ENCODE peak calls at places on chromosomes 11 and 22, in four cellular contexts. T, H, N and C are unnamed samples.

GRCh38 chr22:17120281-17120680 is 879 bp downstream of the TMEM121B start:
- DNase-seq in T (peak; percentile 28), N (peak; percentile 59), H (peak; percentile 44), C (no peak)

GRCh38 chr22:48893288-48894063 is 934.2 kb downstream of the BRD1 start:
- DNase-seq in T (no peak), N (no peak), H (no peak), C (no peak)

GRCh38 chr11:16603245-16603644 is 135.2 kb upstream of the C11orf58 start:
- DNase-seq in T (no peak), H (no peak), N (no peak), C (no peak)

GRCh38 chr11:57527056-57527631 is 3.4 kb downstream of the TIMM10 start:
- DNase-seq in N (peak; percentile 79), H (no peak), T (peak; percentile 32), C (peak; percentile 41)

GRCh38 chr11:11211186-11211585 is 141.9 kb downstream of the CSNK2A3 start:
- DNase-seq in T (peak; percentile 71), H (no peak), N (no peak), C (no peak)

GRCh38 chr11:65653229-65654225 is 9.2 kb downstream of the RELA start:
- DNase-seq in N (no peak), H (peak; percentile 5), T (no peak), C (peak; percentile 4)

GRCh38 chr11:13287026-13287425 is 9.4 kb downstream of the BMAL1 start:
- DNase-seq in T (no peak), H (no peak), N (no peak), C (no peak)

GRCh38 chr11:132987936-132988335 is 544.4 kb downstream of the OPCML start:
- DNase-seq in N (no peak), T (no peak), H (no peak), C (peak; percentile 24)

GRCh38 chr22:49856343-49856742 is 2.7 kb downstream of the ZBED4 start:
- DNase-seq in T (no peak), H (no peak), N (no peak), C (no peak)

GRCh38 chr11:72584293-72584921 is 89.8 kb downstream of the PDE2A start:
- DNase-seq in T (no peak), N (no peak), H (no peak), C (no peak)

GRCh38 chr11:26144309-26144690 is 187.6 kb upstream of the ANO3 start:
- DNase-seq in H (no peak), N (no peak), T (no peak), C (no peak)

GRCh38 chr11:134497586-134497985 is 85.5 kb upstream of the B3GAT1 start:
- DNase-seq in T (no peak), H (no peak), N (no peak), C (no peak)

GRCh38 chr11:117606807-117607206 is 190.2 kb downstream of the DSCAML1 start:
- DNase-seq in N (no peak), H (no peak), T (no peak), C (no peak)

GRCh38 chr11:93952082-93952780 is 68.9 kb upstream of the HEPHL1 start:
- DNase-seq in H (no peak), T (no peak), N (no peak), C (no peak)

GRCh38 chr11:28697920-28698827 is 590.0 kb downstream of the METTL15 start:
- DNase-seq in T (peak; percentile 20), N (peak; percentile 70), H (no peak), C (no peak)

GRCh38 chr22:17769716-17770082 is 4.6 kb downstream of the BID start:
- DNase-seq in T (no peak), H (no peak), N (no peak), C (no peak)

GRCh38 chr22:20064140-20064480 is 15.9 kb upstream of the DGCR8 start:
- DNase-seq in T (no peak), N (no peak), H (no peak), C (no peak)

GRCh38 chr22:20062766-20063083 is 17.3 kb upstream of the DGCR8 start:
- DNase-seq in N (no peak), H (no peak), T (peak; percentile 88), C (peak; percentile 80)

GRCh38 chr22:20062043-20062765 is 17.8 kb upstream of the DGCR8 start:
- DNase-seq in N (no peak), T (no peak), H (no peak), C (no peak)

GRCh38 chr22:20064545-20065262 is 15.3 kb upstream of the DGCR8 start:
- DNase-seq in H (no peak), N (no peak), T (no peak), C (no peak)

GRCh38 chr22:20063271-20064139 is 16.5 kb upstream of the DGCR8 start:
- DNase-seq in T (no peak), H (no peak), N (no peak), C (no peak)
- TF ChIP-seq CTCF in T (no peak), H (no peak), N (no peak), C (peak; percentile 31)

GRCh38 chr11:76158394-76159302 is 47.7 kb downstream of the WNT11 start:
- DNase-seq in T (no peak), H (no peak), N (no peak), C (no peak)
- TF ChIP-seq CTCF in T (no peak), H (no peak), N (no peak), C (no peak)

GRCh38 chr22:39408807-39409206 is 9.2 kb downstream of the TAB1 start:
- DNase-seq in T (no peak), H (no peak), N (no peak), C (no peak)

GRCh38 chr22:39401301-39401631 is 1.7 kb downstream of the TAB1 start:
- DNase-seq in H (no peak), T (no peak), N (no peak), C (no peak)

GRCh38 chr22:39408173-39408572 is 8.6 kb downstream of the TAB1 start:
- DNase-seq in H (no peak), N (no peak), T (peak; percentile 67), C (no peak)

GRCh38 chr22:39409630-39410029 is 10.1 kb downstream of the TAB1 start:
- DNase-seq in T (no peak), N (no peak), H (no peak), C (no peak)

DNA sequence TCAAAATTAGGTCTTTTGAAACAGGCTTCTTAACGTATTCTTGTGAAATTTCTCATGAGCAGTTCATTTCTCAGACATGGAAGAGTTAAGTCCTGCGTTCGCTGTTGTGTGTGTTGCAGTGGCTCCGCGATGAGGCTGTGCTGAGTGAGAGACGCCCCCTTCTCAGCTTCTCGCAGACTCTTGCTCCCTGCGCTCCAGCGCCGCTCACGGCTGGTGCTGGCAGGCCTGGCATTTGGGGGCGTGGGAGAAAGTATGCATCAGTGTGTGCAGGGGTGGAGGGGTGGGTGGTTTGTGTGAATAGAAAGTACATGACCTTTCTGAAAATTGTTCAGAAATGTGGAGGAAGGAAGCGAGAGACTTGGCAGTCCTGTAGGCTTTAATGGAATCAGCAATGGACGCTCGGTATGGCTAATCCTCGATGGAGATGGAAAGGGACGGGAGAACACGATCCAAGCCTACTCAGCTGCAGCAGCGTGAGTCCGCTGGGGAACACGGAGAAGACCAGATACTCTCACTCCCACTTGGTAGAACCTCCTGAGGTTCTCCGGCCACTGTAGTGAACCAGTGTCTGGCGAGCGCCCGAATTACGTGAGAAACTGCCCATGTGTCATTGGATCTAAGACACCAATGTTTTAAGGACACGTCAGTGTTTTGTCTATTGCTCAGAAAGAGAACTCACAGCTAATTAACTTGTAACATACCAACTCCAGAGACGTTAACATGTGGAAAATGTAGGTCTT is 5.9 kb downstream of the TAB1 start:
- DNase-seq in N (no peak), T (no peak), H (no peak), C (peak; percentile 57)
- TF ChIP-seq CTCF in N (no peak), T (no peak), H (no peak), C (no peak)

GRCh38 chr22:39528080-39528661 is 4.4 kb downstream of the RPS19BP1 start:
- DNase-seq in T (no peak), H (no peak), N (peak; percentile 8), C (peak; percentile 46)

GRCh38 chr22:39530136-39530535 is 2.4 kb downstream of the RPS19BP1 start:
- DNase-seq in N (no peak), T (no peak), H (no peak), C (no peak)

GRCh38 chr22:39527481-39527961 is 5.0 kb downstream of the RPS19BP1 start:
- DNase-seq in N (no peak), H (no peak), T (peak; percentile 33), C (no peak)

GRCh38 chr22:39529487-39529851 is 3.1 kb downstream of the RPS19BP1 start:
- DNase-seq in N (no peak), T (no peak), H (no peak), C (no peak)

GRCh38 chr22:39528681-39529486 is 3.7 kb downstream of the RPS19BP1 start:
- DNase-seq in N (peak; percentile 89), T (peak; percentile 85), H (peak; percentile 95), C (peak; percentile 87)
- TF ChIP-seq CTCF in N (peak; percentile 95), T (peak; percentile 100), H (peak; percentile 99), C (peak; percentile 96)

GRCh38 chr11:9711454-9712307 is 47.8 kb downstream of the SWAP70 start:
- DNase-seq in T (no peak), H (no peak), N (no peak), C (no peak)
- TF ChIP-seq CTCF in T (no peak), H (no peak), N (no peak), C (no peak)

DNA sequence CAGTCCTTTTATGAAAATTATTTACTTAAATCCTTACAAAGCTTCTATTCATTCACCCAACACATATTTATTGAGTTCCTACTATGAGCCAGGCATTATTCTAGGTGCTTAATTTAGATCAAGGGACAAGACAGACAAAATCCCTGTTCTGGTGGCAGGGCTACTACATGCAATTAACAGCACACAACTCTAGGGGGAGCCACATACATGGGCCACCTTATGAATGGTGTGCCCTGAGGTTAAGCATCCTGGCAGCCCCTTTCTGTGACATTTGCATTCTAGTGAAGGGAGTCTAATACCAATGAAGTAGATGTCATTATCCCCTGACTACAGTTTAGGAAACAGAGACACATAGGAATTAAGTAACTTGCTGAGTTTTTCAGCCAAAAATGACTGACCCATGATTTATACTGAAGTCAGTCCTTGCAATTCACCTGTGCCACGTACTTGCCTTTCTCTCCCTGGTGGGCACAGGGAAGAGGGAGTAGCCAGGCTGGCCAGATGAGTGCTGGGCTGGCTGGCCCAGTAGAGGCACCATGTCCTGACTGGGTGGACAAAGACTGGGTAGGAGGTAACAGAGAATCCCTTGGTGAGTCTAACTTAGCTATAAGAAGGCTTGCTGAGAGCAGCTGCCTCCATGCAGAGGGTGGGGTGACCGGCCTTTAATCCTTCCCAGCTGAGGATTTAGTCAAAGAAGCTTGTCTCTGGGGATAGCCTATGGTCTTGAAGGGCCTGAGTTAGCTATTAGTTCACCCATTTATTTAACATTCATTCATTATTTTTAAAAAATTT is 52.0 kb upstream of the ELF5 start:
- DNase-seq in H (no peak), T (no peak), N (no peak), C (no peak)
- TF ChIP-seq CTCF in H (peak; percentile 60), T (peak; percentile 51), N (peak; percentile 60), C (peak; percentile 72)